ENCODE peak calls at places on chromosomes 3 and 15, in five cellular contexts. One of them, this sample, is unnamed.

GRCh38 chr3:134652409-134652831 is 1.6 kb upstream of the KY start:
- DNase-seq in astrocyte of the cerebellum: no peak
- DNase-seq in HepG2: no peak
- DNase-seq in mesothelial cell of epicardium: peak
- DNase-seq in OCI-LY7: no peak
- DNase-seq in this sample: no peak

GRCh38 chr3:63870606-63871005 is 6.9 kb downstream of the ATXN7 start:
- DNase-seq in astrocyte of the cerebellum: no peak
- DNase-seq in HepG2: no peak
- DNase-seq in mesothelial cell of epicardium: no peak
- DNase-seq in OCI-LY7: no peak
- DNase-seq in this sample: no peak

GRCh38 chr3:122689587-122689986 is 8.9 kb downstream of the PARP14 start:
- DNase-seq in astrocyte of the cerebellum: peak
- DNase-seq in HepG2: peak
- DNase-seq in mesothelial cell of epicardium: no peak
- DNase-seq in OCI-LY7: no peak
- DNase-seq in this sample: no peak

GRCh38 chr3:42024578-42025387 is 62.9 kb upstream of the ULK4 start:
- DNase-seq in astrocyte of the cerebellum: no peak
- DNase-seq in HepG2: no peak
- DNase-seq in mesothelial cell of epicardium: peak
- DNase-seq in OCI-LY7: no peak
- DNase-seq in this sample: no peak

GRCh38 chr15:80773792-80774352 is 5.3 kb upstream of the CEMIP start:
- DNase-seq in astrocyte of the cerebellum: no peak
- DNase-seq in HepG2: no peak
- DNase-seq in mesothelial cell of epicardium: no peak
- DNase-seq in OCI-LY7: no peak
- DNase-seq in this sample: no peak

GRCh38 chr3:40397912-40398311 is 10.9 kb downstream of the ENTPD3 start:
- DNase-seq in astrocyte of the cerebellum: no peak
- DNase-seq in HepG2: no peak
- DNase-seq in mesothelial cell of epicardium: no peak
- DNase-seq in OCI-LY7: no peak
- DNase-seq in this sample: no peak

GRCh38 chr15:48384616-48385015 is 53.4 kb downstream of the DUT start:
- DNase-seq in astrocyte of the cerebellum: no peak
- DNase-seq in HepG2: no peak
- DNase-seq in mesothelial cell of epicardium: no peak
- DNase-seq in OCI-LY7: no peak
- DNase-seq in this sample: no peak

GRCh38 chr3:72907851-72908620 is 20.2 kb downstream of the GXYLT2 start:
- DNase-seq in astrocyte of the cerebellum: peak
- DNase-seq in HepG2: peak
- DNase-seq in mesothelial cell of epicardium: no peak
- DNase-seq in OCI-LY7: no peak
- DNase-seq in this sample: no peak

GRCh38 chr15:98853593-98854420 is 153.8 kb downstream of the PGPEP1L start:
- DNase-seq in astrocyte of the cerebellum: no peak
- DNase-seq in HepG2: no peak
- DNase-seq in mesothelial cell of epicardium: no peak
- DNase-seq in OCI-LY7: no peak
- DNase-seq in this sample: no peak

GRCh38 chr15:82613764-82614163 is 33.4 kb downstream of the CPEB1 start:
- DNase-seq in astrocyte of the cerebellum: no peak
- DNase-seq in HepG2: no peak
- DNase-seq in mesothelial cell of epicardium: no peak
- DNase-seq in OCI-LY7: no peak
- DNase-seq in this sample: no peak

GRCh38 chr3:27568393-27568792 is 84.2 kb upstream of the SLC4A7 start:
- DNase-seq in astrocyte of the cerebellum: no peak
- DNase-seq in HepG2: no peak
- DNase-seq in mesothelial cell of epicardium: no peak
- DNase-seq in OCI-LY7: no peak
- DNase-seq in this sample: no peak

GRCh38 chr3:194310516-194310915 is 40.6 kb downstream of the CPN2 start:
- DNase-seq in astrocyte of the cerebellum: no peak
- DNase-seq in HepG2: no peak
- DNase-seq in mesothelial cell of epicardium: no peak
- DNase-seq in OCI-LY7: no peak
- DNase-seq in this sample: no peak

GRCh38 chr3:51706788-51707731 is at the start of gene GRM2:
- DNase-seq in astrocyte of the cerebellum: peak
- DNase-seq in HepG2: peak
- DNase-seq in mesothelial cell of epicardium: peak
- DNase-seq in OCI-LY7: no peak
- DNase-seq in this sample: no peak
- TF ChIP-seq CTCF in astrocyte of the cerebellum: no peak
- TF ChIP-seq CTCF in HepG2: no peak
- TF ChIP-seq CTCF in mesothelial cell of epicardium: no peak
- TF ChIP-seq CTCF in OCI-LY7: no peak
- TF ChIP-seq CTCF in this sample: no peak

GRCh38 chr15:40978141-40978540 is 24.9 kb downstream of the CHAC1 start:
- DNase-seq in astrocyte of the cerebellum: no peak
- DNase-seq in HepG2: no peak
- DNase-seq in mesothelial cell of epicardium: no peak
- DNase-seq in OCI-LY7: no peak
- DNase-seq in this sample: no peak

GRCh38 chr15:40976819-40977218 is 23.5 kb downstream of the CHAC1 start:
- DNase-seq in astrocyte of the cerebellum: no peak
- DNase-seq in HepG2: no peak
- DNase-seq in mesothelial cell of epicardium: no peak
- DNase-seq in OCI-LY7: no peak
- DNase-seq in this sample: no peak

GRCh38 chr15:40969363-40969762 is 16.1 kb downstream of the CHAC1 start:
- DNase-seq in astrocyte of the cerebellum: no peak
- DNase-seq in HepG2: no peak
- DNase-seq in mesothelial cell of epicardium: no peak
- DNase-seq in OCI-LY7: no peak
- DNase-seq in this sample: no peak

DNA sequence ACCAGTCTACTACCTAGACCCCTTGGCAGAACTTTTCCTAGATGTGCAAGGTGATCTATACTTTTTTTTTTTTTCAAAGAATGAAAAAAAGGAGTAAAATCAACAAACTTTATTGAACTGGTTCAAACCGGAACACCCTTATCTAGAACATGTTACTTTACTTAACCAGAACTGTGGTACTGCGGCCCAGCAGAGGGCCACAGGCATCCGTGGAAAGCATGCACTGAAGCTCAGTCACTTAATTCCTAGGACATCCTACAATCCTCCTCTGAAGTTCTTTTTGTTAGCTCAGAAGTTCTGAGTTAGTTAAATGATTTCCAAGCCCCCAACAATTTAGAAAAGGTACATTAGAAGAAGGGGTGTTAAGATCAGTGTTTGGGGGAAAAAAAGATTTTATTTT is 21.6 kb downstream of the CHAC1 start:
- DNase-seq in astrocyte of the cerebellum: no peak
- DNase-seq in HepG2: no peak
- DNase-seq in mesothelial cell of epicardium: no peak
- DNase-seq in OCI-LY7: no peak
- DNase-seq in this sample: no peak
- TF ChIP-seq CTCF in astrocyte of the cerebellum: no peak
- TF ChIP-seq CTCF in HepG2: no peak
- TF ChIP-seq CTCF in mesothelial cell of epicardium: no peak
- TF ChIP-seq CTCF in OCI-LY7: no peak
- TF ChIP-seq CTCF in this sample: no peak

GRCh38 chr3:46078712-46079400 is 51.6 kb upstream of the XCR1 start:
- DNase-seq in astrocyte of the cerebellum: peak
- DNase-seq in HepG2: peak
- DNase-seq in mesothelial cell of epicardium: peak
- DNase-seq in OCI-LY7: peak
- DNase-seq in this sample: peak

GRCh38 chr3:46071222-46071621 is 43.9 kb upstream of the XCR1 start:
- DNase-seq in astrocyte of the cerebellum: no peak
- DNase-seq in HepG2: no peak
- DNase-seq in mesothelial cell of epicardium: no peak
- DNase-seq in OCI-LY7: no peak
- DNase-seq in this sample: no peak

GRCh38 chr3:46075816-46076215 is 48.5 kb upstream of the XCR1 start:
- DNase-seq in astrocyte of the cerebellum: no peak
- DNase-seq in HepG2: no peak
- DNase-seq in mesothelial cell of epicardium: no peak
- DNase-seq in OCI-LY7: no peak
- DNase-seq in this sample: no peak

GRCh38 chr3:46080124-46080991 is 53.1 kb upstream of the XCR1 start:
- DNase-seq in astrocyte of the cerebellum: no peak
- DNase-seq in HepG2: no peak
- DNase-seq in mesothelial cell of epicardium: no peak
- DNase-seq in OCI-LY7: no peak
- DNase-seq in this sample: no peak

GRCh38 chr3:46076606-46077005 is 49.3 kb upstream of the XCR1 start:
- DNase-seq in astrocyte of the cerebellum: no peak
- DNase-seq in HepG2: no peak
- DNase-seq in mesothelial cell of epicardium: no peak
- DNase-seq in OCI-LY7: no peak
- DNase-seq in this sample: no peak
- TF ChIP-seq CTCF in astrocyte of the cerebellum: peak
- TF ChIP-seq CTCF in HepG2: no peak
- TF ChIP-seq CTCF in mesothelial cell of epicardium: no peak
- TF ChIP-seq CTCF in OCI-LY7: no peak
- TF ChIP-seq CTCF in this sample: no peak

GRCh38 chr3:14453841-14454630 is 51.6 kb downstream of the SLC6A6 start:
- DNase-seq in astrocyte of the cerebellum: peak
- DNase-seq in HepG2: no peak
- DNase-seq in mesothelial cell of epicardium: no peak
- DNase-seq in OCI-LY7: no peak
- DNase-seq in this sample: no peak

GRCh38 chr3:14450922-14451606 is 48.7 kb downstream of the SLC6A6 start:
- DNase-seq in astrocyte of the cerebellum: no peak
- DNase-seq in HepG2: no peak
- DNase-seq in mesothelial cell of epicardium: no peak
- DNase-seq in OCI-LY7: no peak
- DNase-seq in this sample: no peak

GRCh38 chr3:14453368-14453710 is 50.9 kb downstream of the SLC6A6 start:
- DNase-seq in astrocyte of the cerebellum: no peak
- DNase-seq in HepG2: no peak
- DNase-seq in mesothelial cell of epicardium: no peak
- DNase-seq in OCI-LY7: no peak
- DNase-seq in this sample: no peak

GRCh38 chr3:14451844-14452533 is 49.6 kb downstream of the SLC6A6 start:
- DNase-seq in astrocyte of the cerebellum: peak
- DNase-seq in HepG2: peak
- DNase-seq in mesothelial cell of epicardium: no peak
- DNase-seq in OCI-LY7: no peak
- DNase-seq in this sample: no peak

DNA sequence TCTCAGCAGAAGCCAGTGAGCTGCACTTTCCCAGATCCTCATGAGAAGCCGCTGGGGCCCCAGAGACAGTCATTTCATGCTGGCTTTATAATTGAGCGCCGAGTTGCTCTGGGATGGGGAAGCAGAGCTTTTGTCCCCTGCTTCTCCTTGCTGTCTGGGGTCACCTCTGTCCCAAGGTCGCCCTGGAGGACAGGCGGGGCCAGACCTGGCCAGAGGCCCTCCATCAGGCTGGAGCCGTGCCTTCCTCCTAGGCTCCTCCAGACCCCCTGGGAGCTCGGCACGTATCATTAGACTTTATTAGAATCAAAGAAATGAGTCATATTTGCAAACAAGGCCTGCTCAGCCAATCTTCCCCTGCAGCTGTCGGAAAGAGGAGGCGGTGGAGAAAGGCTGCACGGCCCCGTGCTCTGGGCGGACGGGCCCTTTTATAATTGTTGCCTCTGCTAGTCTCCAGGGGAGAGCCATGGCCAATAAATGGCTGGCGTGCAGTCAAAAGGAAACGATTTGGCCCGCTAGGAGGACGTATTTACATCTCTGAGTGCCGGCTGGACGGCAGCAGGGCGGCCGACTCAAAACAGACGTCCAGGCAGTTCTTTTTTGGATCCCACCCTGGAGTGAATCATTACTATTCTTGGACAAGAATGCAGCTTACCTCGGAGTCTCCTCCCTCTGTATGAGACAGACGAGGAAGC is 50.4 kb downstream of the SLC6A6 start:
- DNase-seq in astrocyte of the cerebellum: peak
- DNase-seq in HepG2: no peak
- DNase-seq in mesothelial cell of epicardium: no peak
- DNase-seq in OCI-LY7: no peak
- DNase-seq in this sample: no peak
- TF ChIP-seq CTCF in astrocyte of the cerebellum: peak
- TF ChIP-seq CTCF in HepG2: no peak
- TF ChIP-seq CTCF in mesothelial cell of epicardium: no peak
- TF ChIP-seq CTCF in OCI-LY7: no peak
- TF ChIP-seq CTCF in this sample: no peak

DNA sequence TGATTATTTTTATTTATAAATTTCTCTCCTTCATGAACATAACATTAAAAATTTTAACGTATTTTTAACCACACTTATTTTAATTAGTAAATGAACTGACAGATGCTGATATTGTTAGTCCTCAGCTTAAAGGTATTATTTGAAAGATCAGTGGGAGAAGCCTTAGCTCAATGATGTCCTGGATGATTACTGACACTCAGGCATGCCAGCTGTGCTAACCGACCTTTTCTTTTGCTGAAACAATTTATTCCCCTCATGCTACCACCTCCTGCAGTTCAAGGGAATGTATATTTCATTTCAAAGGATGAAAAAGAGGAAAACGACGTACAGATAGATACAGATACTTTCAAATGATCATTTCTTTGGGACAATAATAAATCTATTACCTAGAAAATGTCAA is 620.8 kb downstream of the FGF12 start:
- DNase-seq in astrocyte of the cerebellum: no peak
- DNase-seq in HepG2: no peak
- DNase-seq in mesothelial cell of epicardium: no peak
- DNase-seq in OCI-LY7: no peak
- DNase-seq in this sample: no peak
- TF ChIP-seq CTCF in astrocyte of the cerebellum: no peak
- TF ChIP-seq CTCF in HepG2: no peak
- TF ChIP-seq CTCF in mesothelial cell of epicardium: no peak
- TF ChIP-seq CTCF in OCI-LY7: no peak
- TF ChIP-seq CTCF in this sample: no peak

DNA sequence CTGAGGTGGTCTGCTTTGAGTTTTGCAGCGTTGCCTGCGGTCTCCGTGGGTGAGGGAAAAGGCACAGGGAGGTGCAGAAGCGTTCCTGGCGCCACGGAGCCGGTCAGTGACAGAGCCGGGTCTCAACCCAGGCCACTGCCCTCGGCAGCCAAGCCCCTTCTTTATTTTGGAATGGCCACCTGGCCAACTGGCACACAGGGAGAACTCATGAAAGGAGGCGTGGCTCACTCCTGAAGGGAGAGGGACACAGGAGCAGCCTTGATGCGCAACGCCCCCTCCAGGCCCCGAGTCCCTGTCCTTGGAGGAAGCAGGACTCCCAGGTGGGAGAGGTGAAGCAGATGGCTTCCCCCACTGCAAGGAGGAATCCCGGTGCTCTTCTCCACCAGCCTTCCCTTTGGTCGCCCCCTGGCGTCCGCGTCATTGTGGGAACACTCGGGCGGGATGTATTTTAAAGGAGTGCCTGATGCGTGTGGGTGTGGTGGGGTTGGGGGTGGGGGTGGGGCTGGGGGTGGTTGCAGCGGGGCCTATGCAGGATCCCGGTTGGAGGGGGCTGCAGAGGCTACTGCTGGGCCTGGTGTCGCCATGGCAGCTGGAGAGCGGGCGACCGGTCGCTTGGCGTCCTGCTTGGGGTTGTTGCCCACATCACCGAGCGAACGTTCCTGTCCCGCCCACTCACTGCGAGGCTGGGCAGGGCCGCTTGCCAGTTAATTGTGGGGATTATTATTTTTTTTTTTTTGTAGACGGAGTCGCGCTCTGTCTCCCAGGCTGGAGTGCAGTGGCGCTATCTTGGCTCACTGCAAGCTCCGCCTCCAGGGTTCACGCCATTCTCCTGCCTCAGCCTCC is 32.6 kb downstream of the APBA2 start:
- DNase-seq in astrocyte of the cerebellum: no peak
- DNase-seq in HepG2: peak
- DNase-seq in mesothelial cell of epicardium: peak
- DNase-seq in OCI-LY7: no peak
- DNase-seq in this sample: no peak
- TF ChIP-seq CTCF in astrocyte of the cerebellum: no peak
- TF ChIP-seq CTCF in HepG2: peak
- TF ChIP-seq CTCF in mesothelial cell of epicardium: no peak
- TF ChIP-seq CTCF in OCI-LY7: no peak
- TF ChIP-seq CTCF in this sample: no peak